ENCODE peak calls at places on chromosomes 4 and X, in six cellular contexts. O is left ventricle myocardium inferior, R is NCI-H69, I is GM04503, B is IMR-90, L is NCI-H1436. T is an unnamed sample.

GRCh38 chr4:153747406-153747805 is 12.4 kb downstream of the RNF175 start:
- DNase-seq in O (no peak), R (no peak), I (no peak), B (no peak), L (no peak), T (no peak)

GRCh38 chr4:155953151-155954117 is at the start of gene CTSO:
- DNase-seq in O (peak; percentile 75), R (peak; percentile 51), I (no peak), B (peak; percentile 85), L (peak; percentile 17), T (peak; percentile 37)

GRCh38 chrX:55907968-55908607 is 190.5 kb downstream of the RRAGB start:
- DNase-seq in O (peak; percentile 33), R (no peak), I (no peak), B (no peak), L (no peak), T (peak; percentile 9)

GRCh38 chr4:87832669-87833068 is at the start of gene MEPE:
- DNase-seq in O (no peak), R (no peak), I (no peak), B (no peak), L (no peak), T (no peak)

GRCh38 chrX:56974408-56974807 is 20.9 kb downstream of the SPIN3 start:
- DNase-seq in O (no peak), R (no peak), I (no peak), B (no peak), L (no peak), T (no peak)

GRCh38 chr4:52852696-52853095 is 9.4 kb upstream of the RASL11B start:
- DNase-seq in O (no peak), R (no peak), I (no peak), B (no peak), L (no peak), T (no peak)

GRCh38 chr4:41024556-41025491 is 189.5 kb downstream of the APBB2 start:
- DNase-seq in O (no peak), R (peak; percentile 13), I (no peak), B (peak; percentile 31), L (no peak), T (no peak)

GRCh38 chrX:1450381-1451161 is 2.1 kb downstream of the ASMTL start:
- DNase-seq in O (no peak), R (no peak), I (no peak), B (no peak), L (no peak), T (no peak)